ENCODE peak calls at places on chromosomes 16 and 17, in five cellular contexts. One of them, this sample, is unnamed.

GRCh38 chr16:49542391-49542891 is 168.8 kb downstream of the C16orf78 start:
- DNase-seq in right atrium auricular region: no peak
- DNase-seq in HTR-8/SVneo: no peak
- DNase-seq in endothelial cell: no peak
- DNase-seq in activated gamma-delta T cell treated with Interleukin-2 at 50 U/mL for 16 hours: no peak
- DNase-seq in this sample: no peak

GRCh38 chr17:60158751-60159478 is 9.1 kb downstream of the CA4 start:
- DNase-seq in right atrium auricular region: no peak
- DNase-seq in HTR-8/SVneo: no peak
- DNase-seq in endothelial cell: no peak
- DNase-seq in activated gamma-delta T cell treated with Interleukin-2 at 50 U/mL for 16 hours: no peak
- DNase-seq in this sample: no peak

GRCh38 chr16:1781758-1782407 is 488 bp downstream of the SPSB3 start:
- DNase-seq in right atrium auricular region: no peak
- DNase-seq in HTR-8/SVneo: no peak
- DNase-seq in endothelial cell: peak
- DNase-seq in activated gamma-delta T cell treated with Interleukin-2 at 50 U/mL for 16 hours: peak
- DNase-seq in this sample: no peak

GRCh38 chr17:58677204-58677880 is 14.5 kb downstream of the TEX14 start:
- DNase-seq in right atrium auricular region: no peak
- DNase-seq in HTR-8/SVneo: no peak
- DNase-seq in endothelial cell: no peak
- DNase-seq in activated gamma-delta T cell treated with Interleukin-2 at 50 U/mL for 16 hours: no peak
- DNase-seq in this sample: no peak

GRCh38 chr16:27596411-27596810 is 46.5 kb downstream of the KATNIP start:
- DNase-seq in right atrium auricular region: no peak
- DNase-seq in HTR-8/SVneo: no peak
- DNase-seq in endothelial cell: no peak
- DNase-seq in activated gamma-delta T cell treated with Interleukin-2 at 50 U/mL for 16 hours: no peak
- DNase-seq in this sample: no peak

GRCh38 chr17:32502013-32502412 is 15.2 kb downstream of the CDK5R1 start:
- DNase-seq in right atrium auricular region: no peak
- DNase-seq in HTR-8/SVneo: no peak
- DNase-seq in endothelial cell: no peak
- DNase-seq in activated gamma-delta T cell treated with Interleukin-2 at 50 U/mL for 16 hours: no peak
- DNase-seq in this sample: no peak

GRCh38 chr16:46621006-46621629 is at the start of gene SHCBP1:
- DNase-seq in right atrium auricular region: peak
- DNase-seq in HTR-8/SVneo: peak
- DNase-seq in endothelial cell: peak
- DNase-seq in activated gamma-delta T cell treated with Interleukin-2 at 50 U/mL for 16 hours: peak
- DNase-seq in this sample: peak

GRCh38 chr17:39659286-39660010 is 5.7 kb upstream of the TCAP start:
- DNase-seq in right atrium auricular region: no peak
- DNase-seq in HTR-8/SVneo: no peak
- DNase-seq in endothelial cell: no peak
- DNase-seq in activated gamma-delta T cell treated with Interleukin-2 at 50 U/mL for 16 hours: no peak
- DNase-seq in this sample: no peak

GRCh38 chr17:3773966-3774365 is 27.0 kb downstream of the ITGAE start:
- DNase-seq in right atrium auricular region: no peak
- DNase-seq in HTR-8/SVneo: no peak
- DNase-seq in endothelial cell: no peak
- DNase-seq in activated gamma-delta T cell treated with Interleukin-2 at 50 U/mL for 16 hours: no peak
- DNase-seq in this sample: no peak

GRCh38 chr17:78873519-78874340 is 29.3 kb downstream of the CEP295NL start:
- DNase-seq in right atrium auricular region: no peak
- DNase-seq in HTR-8/SVneo: peak
- DNase-seq in endothelial cell: no peak
- DNase-seq in activated gamma-delta T cell treated with Interleukin-2 at 50 U/mL for 16 hours: no peak
- DNase-seq in this sample: no peak

GRCh38 chr16:88560722-88561484 is 9.3 kb upstream of the ZC3H18 start:
- DNase-seq in right atrium auricular region: no peak
- DNase-seq in HTR-8/SVneo: no peak
- DNase-seq in endothelial cell: peak
- DNase-seq in activated gamma-delta T cell treated with Interleukin-2 at 50 U/mL for 16 hours: no peak
- DNase-seq in this sample: peak

GRCh38 chr17:59366773-59367656 is 35.6 kb downstream of the YPEL2 start:
- DNase-seq in right atrium auricular region: no peak
- DNase-seq in HTR-8/SVneo: no peak
- DNase-seq in endothelial cell: no peak
- DNase-seq in activated gamma-delta T cell treated with Interleukin-2 at 50 U/mL for 16 hours: no peak
- DNase-seq in this sample: no peak

GRCh38 chr17:20174588-20175265 is 165.6 kb downstream of the SPECC1 start:
- DNase-seq in right atrium auricular region: no peak
- DNase-seq in HTR-8/SVneo: peak
- DNase-seq in endothelial cell: no peak
- DNase-seq in activated gamma-delta T cell treated with Interleukin-2 at 50 U/mL for 16 hours: no peak
- DNase-seq in this sample: no peak

GRCh38 chr16:89365044-89365467 is 125.3 kb downstream of the ANKRD11 start:
- DNase-seq in right atrium auricular region: no peak
- DNase-seq in HTR-8/SVneo: no peak
- DNase-seq in endothelial cell: no peak
- DNase-seq in activated gamma-delta T cell treated with Interleukin-2 at 50 U/mL for 16 hours: no peak
- DNase-seq in this sample: no peak

GRCh38 chr17:1769826-1770477 is 8.1 kb downstream of the SERPINF1 start:
- DNase-seq in right atrium auricular region: no peak
- DNase-seq in HTR-8/SVneo: no peak
- DNase-seq in endothelial cell: no peak
- DNase-seq in activated gamma-delta T cell treated with Interleukin-2 at 50 U/mL for 16 hours: peak
- DNase-seq in this sample: no peak

GRCh38 chr17:28993645-28994426 is 12.0 kb downstream of the SEZ6 start:
- DNase-seq in right atrium auricular region: no peak
- DNase-seq in HTR-8/SVneo: no peak
- DNase-seq in endothelial cell: no peak
- DNase-seq in activated gamma-delta T cell treated with Interleukin-2 at 50 U/mL for 16 hours: no peak
- DNase-seq in this sample: no peak

GRCh38 chr17:74554909-74555308 is 9.0 kb upstream of the CD300C start:
- DNase-seq in right atrium auricular region: no peak
- DNase-seq in HTR-8/SVneo: no peak
- DNase-seq in endothelial cell: no peak
- DNase-seq in activated gamma-delta T cell treated with Interleukin-2 at 50 U/mL for 16 hours: no peak
- DNase-seq in this sample: no peak

GRCh38 chr17:18089613-18090012 is 1.9 kb downstream of the DRG2 start:
- DNase-seq in right atrium auricular region: no peak
- DNase-seq in HTR-8/SVneo: no peak
- DNase-seq in endothelial cell: no peak
- DNase-seq in activated gamma-delta T cell treated with Interleukin-2 at 50 U/mL for 16 hours: no peak
- DNase-seq in this sample: no peak

GRCh38 chr16:86799367-86799766 is 221.0 kb downstream of the FOXL1 start:
- DNase-seq in right atrium auricular region: no peak
- DNase-seq in HTR-8/SVneo: no peak
- DNase-seq in endothelial cell: no peak
- DNase-seq in activated gamma-delta T cell treated with Interleukin-2 at 50 U/mL for 16 hours: no peak
- DNase-seq in this sample: no peak

GRCh38 chr17:44599298-44600175 is 42.3 kb downstream of the FZD2 start:
- DNase-seq in right atrium auricular region: peak
- DNase-seq in HTR-8/SVneo: peak
- DNase-seq in endothelial cell: no peak
- DNase-seq in activated gamma-delta T cell treated with Interleukin-2 at 50 U/mL for 16 hours: no peak
- DNase-seq in this sample: no peak

GRCh38 chr16:68275611-68276191 is 11.4 kb downstream of the SLC7A6 start:
- DNase-seq in right atrium auricular region: no peak
- DNase-seq in HTR-8/SVneo: no peak
- DNase-seq in endothelial cell: no peak
- DNase-seq in activated gamma-delta T cell treated with Interleukin-2 at 50 U/mL for 16 hours: peak
- DNase-seq in this sample: no peak

GRCh38 chr17:55354941-55355340 is 66.7 kb downstream of the MMD start:
- DNase-seq in right atrium auricular region: no peak
- DNase-seq in HTR-8/SVneo: no peak
- DNase-seq in endothelial cell: no peak
- DNase-seq in activated gamma-delta T cell treated with Interleukin-2 at 50 U/mL for 16 hours: no peak
- DNase-seq in this sample: no peak

GRCh38 chr16:50651835-50652438 is 29.2 kb downstream of the SNX20 start:
- DNase-seq in right atrium auricular region: no peak
- DNase-seq in HTR-8/SVneo: no peak
- DNase-seq in endothelial cell: no peak
- DNase-seq in activated gamma-delta T cell treated with Interleukin-2 at 50 U/mL for 16 hours: no peak
- DNase-seq in this sample: no peak

This sample was measured in HAP-1.